ENCODE peak calls at places on chromosomes 3 and 15, in four cellular contexts. V is neural progenitor cell, Y is adrenal gland, E is tibial artery. R is an unnamed sample.

GRCh38 chr15:97014001-97014400 is 683.5 kb downstream of the NR2F2 start:
- DNase-seq in Y (no peak), E (no peak), V (no peak), R (no peak)

GRCh38 chr15:67108122-67108871 is 42.9 kb downstream of the SMAD3 start:
- DNase-seq in E (no peak), Y (no peak), V (no peak), R (no peak)

GRCh38 chr3:155664922-155665695 is 79.8 kb downstream of the PLCH1 start:
- DNase-seq in E (peak), V (peak), Y (peak), R (peak)

GRCh38 chr3:73523661-73524060 is 101.1 kb downstream of the PDZRN3 start:
- DNase-seq in V (no peak), Y (no peak), E (no peak), R (no peak)

GRCh38 chr15:70044168-70044567 is 53.5 kb downstream of the TLE3 start:
- DNase-seq in E (peak), Y (no peak), V (no peak), R (no peak)

GRCh38 chr3:36944012-36944640 is 728 bp downstream of the TRANK1 start:
- DNase-seq in E (peak), V (peak), Y (peak), R (peak)

GRCh38 chr15:68830141-68830540 is 9.4 kb upstream of the ANP32A start:
- DNase-seq in Y (no peak), V (no peak), E (no peak), R (no peak)

GRCh38 chr3:66372681-66373350 is 128.0 kb downstream of the LRIG1 start:
- DNase-seq in V (peak), Y (no peak), E (no peak), R (peak)

GRCh38 chr3:134617608-134618472 is 33.0 kb downstream of the KY start:
- DNase-seq in V (no peak), Y (peak), E (no peak), R (no peak)

GRCh38 chr15:67189326-67190051 is 65.0 kb downstream of the AAGAB start:
- DNase-seq in V (no peak), Y (no peak), E (peak), R (peak)

GRCh38 chr15:59296181-59296617 is 76.5 kb downstream of the MYO1E start:
- DNase-seq in E (no peak), V (no peak), Y (no peak), R (no peak)

GRCh38 chr3:107892960-107893359 is 197.9 kb downstream of the CD47 start:
- DNase-seq in Y (no peak), E (no peak), V (no peak), R (no peak)

GRCh38 chr3:66702126-66702525 is 201.3 kb upstream of the LRIG1 start:
- DNase-seq in V (no peak), E (no peak), Y (no peak), R (no peak)

GRCh38 chr3:128727059-128727458 is 1.1 kb downstream of the RAB7A start:
- DNase-seq in E (no peak), Y (no peak), V (no peak), R (no peak)
- TF ChIP-seq CTCF in E (no peak), Y (no peak), V (no peak), R (no peak)

GRCh38 chr3:175144368-175144767 is 285.2 kb downstream of the NAALADL2 start:
- DNase-seq in E (no peak), V (no peak), Y (no peak), R (no peak)

GRCh38 chr3:175149675-175150074 is 290.5 kb downstream of the NAALADL2 start:
- DNase-seq in Y (no peak), V (no peak), E (no peak), R (no peak)

GRCh38 chr3:175150812-175151411 is 291.8 kb downstream of the NAALADL2 start:
- DNase-seq in E (no peak), V (no peak), Y (no peak), R (no peak)

DNA sequence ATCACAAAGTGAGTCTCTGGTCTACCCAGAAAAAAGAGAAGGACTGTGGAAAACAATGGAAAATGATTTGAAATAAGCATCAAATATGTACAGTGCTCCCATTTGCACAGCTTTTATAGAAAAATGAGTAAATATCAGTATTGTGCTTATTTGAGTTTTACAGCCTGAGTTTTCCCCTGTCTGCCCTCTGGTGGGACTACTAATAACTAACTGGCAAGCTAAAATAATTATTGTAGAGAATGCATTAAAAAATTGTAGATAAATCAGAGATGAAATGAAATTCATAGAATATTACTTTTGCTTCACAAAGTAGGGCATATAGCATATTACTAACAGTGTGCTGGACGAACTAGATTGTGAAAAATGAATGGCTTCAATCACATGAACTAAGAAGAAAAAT is 287.1 kb downstream of the NAALADL2 start:
- DNase-seq in V (no peak), Y (no peak), E (no peak), R (no peak)
- TF ChIP-seq CTCF in V (peak), Y (no peak), E (peak), R (no peak)

GRCh38 chr3:152071924-152072323 is 196.8 kb upstream of the MBNL1 start:
- DNase-seq in Y (no peak), E (no peak), V (peak), R (no peak)
- TF ChIP-seq CTCF in Y (peak), E (peak), V (peak), R (peak)

GRCh38 chr15:79132361-79132760 is 41.8 kb upstream of the RASGRF1 start:
- DNase-seq in E (no peak), Y (no peak), V (no peak), R (no peak)

GRCh38 chr15:79132770-79133169 is 42.2 kb upstream of the RASGRF1 start:
- DNase-seq in Y (no peak), E (no peak), V (no peak), R (no peak)

GRCh38 chr15:79128556-79128955 is 38.0 kb upstream of the RASGRF1 start:
- DNase-seq in Y (no peak), E (no peak), V (no peak), R (no peak)

GRCh38 chr15:79129235-79129634 is 38.7 kb upstream of the RASGRF1 start:
- DNase-seq in E (no peak), Y (no peak), V (no peak), R (no peak)

DNA sequence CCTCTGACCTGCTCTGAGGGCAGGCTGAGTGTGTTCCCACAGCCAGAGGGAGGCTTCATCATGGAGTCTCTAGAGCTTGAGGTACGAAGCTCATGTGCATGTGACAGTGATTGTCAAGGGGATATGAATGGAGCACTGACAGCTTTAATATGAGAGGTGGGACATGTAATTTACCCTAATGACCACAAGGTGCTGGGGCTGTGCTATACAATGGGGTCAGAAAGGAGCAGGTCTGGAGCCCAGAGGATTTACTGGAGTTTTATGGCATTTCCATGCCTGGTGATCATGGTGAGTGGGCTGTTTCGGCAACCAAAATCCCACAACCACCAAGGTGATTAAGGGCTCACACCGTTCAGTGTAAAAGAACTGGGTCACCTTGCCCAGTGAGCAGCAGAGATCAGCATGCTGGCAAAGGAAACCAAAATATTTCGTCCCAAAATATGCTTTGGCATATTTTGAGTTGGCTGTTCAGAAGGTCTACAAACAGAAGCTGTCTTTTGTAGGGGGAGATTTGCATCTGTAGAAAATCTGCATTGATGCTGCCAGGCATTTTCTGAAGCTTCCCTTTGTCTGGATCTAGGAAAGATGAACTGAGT is 40.1 kb upstream of the RASGRF1 start:
- DNase-seq in Y (no peak), V (peak), E (no peak), R (no peak)
- TF ChIP-seq CTCF in Y (no peak), V (peak), E (no peak), R (no peak)

GRCh38 chr3:188947401-188947982 is 224.3 kb upstream of the TPRG1 start:
- DNase-seq in E (peak), V (peak), Y (peak), R (peak)

GRCh38 chr3:188948658-188949400 is 222.9 kb upstream of the TPRG1 start:
- DNase-seq in V (no peak), Y (peak), E (no peak), R (no peak)

GRCh38 chr3:188947983-188948657 is 223.7 kb upstream of the TPRG1 start:
- DNase-seq in V (peak), E (peak), Y (peak), R (peak)

GRCh38 chr3:188950006-188950405 is 221.8 kb upstream of the TPRG1 start:
- DNase-seq in V (no peak), Y (no peak), E (no peak), R (no peak)

DNA sequence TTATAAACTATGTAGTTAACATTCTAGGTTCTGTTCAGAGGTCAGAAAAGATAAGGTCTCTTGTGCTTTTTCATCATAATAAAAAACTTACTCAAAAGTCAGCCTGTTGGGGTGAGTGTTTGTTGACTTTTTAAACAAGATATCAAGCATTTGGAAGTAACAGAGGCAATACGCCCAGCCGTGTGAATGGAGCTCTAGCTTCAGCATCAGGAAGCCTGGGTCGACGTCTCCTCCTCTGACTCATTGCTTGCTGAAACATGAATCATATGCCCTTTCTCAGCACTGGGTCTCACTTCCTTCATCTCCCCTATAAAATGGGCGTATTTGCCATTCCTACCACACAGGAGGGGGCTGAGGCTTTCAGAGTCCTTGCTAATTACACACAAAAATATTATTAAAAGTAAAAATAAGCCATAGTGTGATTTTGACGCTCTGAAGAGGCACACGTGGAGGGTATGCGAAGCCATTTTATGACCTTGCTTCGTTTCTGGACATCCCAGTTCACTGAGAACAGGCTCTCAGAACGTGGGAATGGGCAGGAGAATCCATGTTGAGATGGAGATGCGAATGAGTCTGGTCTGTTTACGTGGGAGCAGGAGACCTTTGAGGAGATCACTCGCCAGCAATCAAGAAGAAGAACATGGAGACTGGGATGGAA is 220.8 kb upstream of the TPRG1 start:
- DNase-seq in V (no peak), Y (peak), E (peak), R (peak)
- TF ChIP-seq CTCF in V (no peak), Y (no peak), E (no peak), R (no peak)